ENCODE peak calls at places on chromosome 9, in seven cellular contexts. One of them, this sample, is unnamed.

GRCh38 chr9:132575005-132575609 is 7.3 kb upstream of the BARHL1 start:
- DNase-seq in SJSA1: peak; percentile 81
- DNase-seq in putamen: peak; percentile 27
- DNase-seq in esophagus squamous epithelium: no peak
- DNase-seq in NCI-H2171 treated with DMSO at 0.1 percent for 48 hours: peak; percentile 91
- DNase-seq in SK-MEL-5: peak; percentile 83
- DNase-seq in GM04504: peak; percentile 31
- DNase-seq in this sample: no peak

GRCh38 chr9:83639266-83639665 is 16.3 kb downstream of the IDNK start:
- DNase-seq in esophagus squamous epithelium: no peak
- DNase-seq in SK-MEL-5: peak; percentile 73
- DNase-seq in NCI-H2171 treated with DMSO at 0.1 percent for 48 hours: no peak
- DNase-seq in putamen: no peak
- DNase-seq in SJSA1: no peak
- DNase-seq in GM04504: no peak
- DNase-seq in this sample: no peak

GRCh38 chr9:131091352-131091992 is 4.9 kb upstream of the AIF1L start:
- DNase-seq in SK-MEL-5: no peak
- DNase-seq in NCI-H2171 treated with DMSO at 0.1 percent for 48 hours: no peak
- DNase-seq in GM04504: no peak
- DNase-seq in esophagus squamous epithelium: no peak
- DNase-seq in SJSA1: no peak
- DNase-seq in putamen: no peak
- DNase-seq in this sample: no peak

GRCh38 chr9:125822160-125822559 is 75.0 kb downstream of the PBX3 start:
- DNase-seq in putamen: no peak
- DNase-seq in NCI-H2171 treated with DMSO at 0.1 percent for 48 hours: no peak
- DNase-seq in SJSA1: no peak
- DNase-seq in SK-MEL-5: no peak
- DNase-seq in GM04504: no peak
- DNase-seq in esophagus squamous epithelium: no peak
- DNase-seq in this sample: no peak

GRCh38 chr9:133715295-133715865 is 22.8 kb downstream of the SARDH start:
- DNase-seq in SK-MEL-5: no peak
- DNase-seq in NCI-H2171 treated with DMSO at 0.1 percent for 48 hours: no peak
- DNase-seq in GM04504: no peak
- DNase-seq in putamen: no peak
- DNase-seq in SJSA1: peak; percentile 92
- DNase-seq in esophagus squamous epithelium: no peak
- DNase-seq in this sample: no peak

GRCh38 chr9:135887021-135887507 is 20.3 kb downstream of the CAMSAP1 start:
- DNase-seq in esophagus squamous epithelium: no peak
- DNase-seq in SJSA1: no peak
- DNase-seq in NCI-H2171 treated with DMSO at 0.1 percent for 48 hours: no peak
- DNase-seq in GM04504: no peak
- DNase-seq in SK-MEL-5: no peak
- DNase-seq in putamen: no peak
- DNase-seq in this sample: no peak

GRCh38 chr9:127336708-127337352 is 60.1 kb upstream of the SLC2A8 start:
- DNase-seq in SJSA1: peak; percentile 90
- DNase-seq in esophagus squamous epithelium: no peak
- DNase-seq in GM04504: peak; percentile 91
- DNase-seq in SK-MEL-5: peak; percentile 58
- DNase-seq in NCI-H2171 treated with DMSO at 0.1 percent for 48 hours: peak; percentile 54
- DNase-seq in putamen: peak; percentile 25
- DNase-seq in this sample: no peak

GRCh38 chr9:117073539-117074336 is 341.1 kb downstream of the ASTN2 start:
- DNase-seq in GM04504: no peak
- DNase-seq in SJSA1: no peak
- DNase-seq in putamen: peak; percentile 34
- DNase-seq in SK-MEL-5: peak; percentile 56
- DNase-seq in NCI-H2171 treated with DMSO at 0.1 percent for 48 hours: peak; percentile 31
- DNase-seq in esophagus squamous epithelium: no peak
- DNase-seq in this sample: no peak

GRCh38 chr9:136527721-136528710 is 17.8 kb downstream of the NOTCH1 start:
- DNase-seq in NCI-H2171 treated with DMSO at 0.1 percent for 48 hours: peak; percentile 99
- DNase-seq in SK-MEL-5: no peak
- DNase-seq in GM04504: no peak
- DNase-seq in SJSA1: no peak
- DNase-seq in esophagus squamous epithelium: no peak
- DNase-seq in putamen: no peak
- DNase-seq in this sample: no peak

GRCh38 chr9:83030391-83031107 is 32.4 kb downstream of the RASEF start:
- DNase-seq in GM04504: no peak
- DNase-seq in SK-MEL-5: no peak
- DNase-seq in putamen: no peak
- DNase-seq in SJSA1: no peak
- DNase-seq in NCI-H2171 treated with DMSO at 0.1 percent for 48 hours: no peak
- DNase-seq in esophagus squamous epithelium: no peak
- DNase-seq in this sample: no peak

GRCh38 chr9:105694848-105695581 is 674 bp downstream of the TMEM38B start:
- DNase-seq in esophagus squamous epithelium: peak; percentile 9
- DNase-seq in NCI-H2171 treated with DMSO at 0.1 percent for 48 hours: peak; percentile 66
- DNase-seq in GM04504: peak; percentile 24
- DNase-seq in SK-MEL-5: peak; percentile 71
- DNase-seq in putamen: peak; percentile 55
- DNase-seq in SJSA1: peak; percentile 55
- DNase-seq in this sample: no peak

GRCh38 chr9:105667867-105668266 is 5.6 kb downstream of the TAL2 start:
- DNase-seq in GM04504: no peak
- DNase-seq in SJSA1: no peak
- DNase-seq in putamen: no peak
- DNase-seq in esophagus squamous epithelium: no peak
- DNase-seq in NCI-H2171 treated with DMSO at 0.1 percent for 48 hours: no peak
- DNase-seq in SK-MEL-5: no peak
- DNase-seq in this sample: no peak

GRCh38 chr9:70420267-70421019 is 6.0 kb upstream of the KLF9 start:
- DNase-seq in SJSA1: peak; percentile 84
- DNase-seq in esophagus squamous epithelium: peak; percentile 61
- DNase-seq in NCI-H2171 treated with DMSO at 0.1 percent for 48 hours: peak; percentile 94
- DNase-seq in SK-MEL-5: peak; percentile 81
- DNase-seq in putamen: peak; percentile 91
- DNase-seq in GM04504: peak; percentile 58
- DNase-seq in this sample: no peak

GRCh38 chr9:90901933-90902332 is 100.3 kb downstream of the SYK start:
- DNase-seq in SJSA1: no peak
- DNase-seq in SK-MEL-5: no peak
- DNase-seq in esophagus squamous epithelium: no peak
- DNase-seq in putamen: no peak
- DNase-seq in GM04504: no peak
- DNase-seq in NCI-H2171 treated with DMSO at 0.1 percent for 48 hours: no peak
- DNase-seq in this sample: no peak

GRCh38 chr9:104997536-104997935 is 69.6 kb upstream of the ABCA1 start:
- DNase-seq in esophagus squamous epithelium: no peak
- DNase-seq in putamen: no peak
- DNase-seq in NCI-H2171 treated with DMSO at 0.1 percent for 48 hours: no peak
- DNase-seq in SK-MEL-5: no peak
- DNase-seq in SJSA1: no peak
- DNase-seq in GM04504: no peak
- DNase-seq in this sample: no peak

GRCh38 chr9:27542519-27542918 is 12.9 kb upstream of the MOB3B start:
- DNase-seq in esophagus squamous epithelium: no peak
- DNase-seq in GM04504: no peak
- DNase-seq in putamen: no peak
- DNase-seq in SK-MEL-5: no peak
- DNase-seq in SJSA1: peak; percentile 37
- DNase-seq in NCI-H2171 treated with DMSO at 0.1 percent for 48 hours: peak; percentile 8
- DNase-seq in this sample: no peak

GRCh38 chr9:110814159-110814558 is 145.6 kb downstream of the MUSK start:
- DNase-seq in SK-MEL-5: no peak
- DNase-seq in esophagus squamous epithelium: no peak
- DNase-seq in SJSA1: no peak
- DNase-seq in NCI-H2171 treated with DMSO at 0.1 percent for 48 hours: no peak
- DNase-seq in GM04504: no peak
- DNase-seq in putamen: no peak
- DNase-seq in this sample: no peak

GRCh38 chr9:121393318-121393717 is 23.3 kb upstream of the STOM start:
- DNase-seq in SK-MEL-5: no peak
- DNase-seq in esophagus squamous epithelium: no peak
- DNase-seq in NCI-H2171 treated with DMSO at 0.1 percent for 48 hours: no peak
- DNase-seq in GM04504: no peak
- DNase-seq in SJSA1: no peak
- DNase-seq in putamen: no peak
- DNase-seq in this sample: no peak

GRCh38 chr9:70941191-70941590 is 180.2 kb downstream of the TRPM3 start:
- DNase-seq in NCI-H2171 treated with DMSO at 0.1 percent for 48 hours: no peak
- DNase-seq in SJSA1: no peak
- DNase-seq in GM04504: no peak
- DNase-seq in esophagus squamous epithelium: no peak
- DNase-seq in SK-MEL-5: no peak
- DNase-seq in putamen: no peak
- DNase-seq in this sample: no peak

GRCh38 chr9:83396348-83396747 is 141.9 kb downstream of the FRMD3 start:
- DNase-seq in esophagus squamous epithelium: no peak
- DNase-seq in SK-MEL-5: no peak
- DNase-seq in GM04504: no peak
- DNase-seq in NCI-H2171 treated with DMSO at 0.1 percent for 48 hours: no peak
- DNase-seq in SJSA1: no peak
- DNase-seq in putamen: no peak
- DNase-seq in this sample: no peak

GRCh38 chr9:134055981-134056461 is 11.8 kb downstream of the BRD3 start:
- DNase-seq in esophagus squamous epithelium: no peak
- DNase-seq in SJSA1: no peak
- DNase-seq in GM04504: peak; percentile 69
- DNase-seq in NCI-H2171 treated with DMSO at 0.1 percent for 48 hours: no peak
- DNase-seq in SK-MEL-5: no peak
- DNase-seq in putamen: peak; percentile 58
- DNase-seq in this sample: no peak

GRCh38 chr9:72585737-72586136 is 64.3 kb downstream of the TMC1 start:
- DNase-seq in SJSA1: no peak
- DNase-seq in SK-MEL-5: no peak
- DNase-seq in NCI-H2171 treated with DMSO at 0.1 percent for 48 hours: no peak
- DNase-seq in esophagus squamous epithelium: no peak
- DNase-seq in putamen: no peak
- DNase-seq in GM04504: no peak
- DNase-seq in this sample: no peak

GRCh38 chr9:12464910-12465512 is 228.2 kb upstream of the TYRP1 start:
- DNase-seq in NCI-H2171 treated with DMSO at 0.1 percent for 48 hours: peak; percentile 48
- DNase-seq in SK-MEL-5: peak; percentile 52
- DNase-seq in esophagus squamous epithelium: no peak
- DNase-seq in GM04504: no peak
- DNase-seq in SJSA1: no peak
- DNase-seq in putamen: peak; percentile 2
- DNase-seq in this sample: no peak

GRCh38 chr9:136941231-136942111 is 3.1 kb downstream of the FBXW5 start:
- DNase-seq in esophagus squamous epithelium: no peak
- DNase-seq in SK-MEL-5: no peak
- DNase-seq in NCI-H2171 treated with DMSO at 0.1 percent for 48 hours: no peak
- DNase-seq in GM04504: no peak
- DNase-seq in putamen: no peak
- DNase-seq in SJSA1: no peak
- DNase-seq in this sample: no peak